ENCODE peak calls at places on chromosomes 3 and 15, in nine cellular contexts. V is suprapubic skin; B is neuronal stem cell; O is stomach; R is brain microvascular endothelial cell; Y is CD4-positive, CD25-positive, alpha-beta regulatory T cell; E is prostate gland; C is CD8-positive, alpha-beta memory T cell; M is Peyer's patch. Z is an unnamed sample. For H3K36me3, the result is how much of the 10 kb centered on the place peaks cover.

GRCh38 chr15:33852570-33852969 is 115.7 kb upstream of the CHRM5 start:
- DNase-seq in C (no peak), M (no peak), E (no peak), O (no peak), B (no peak), V (no peak), R (peak), Y (no peak), Z (no peak)

GRCh38 chr15:73051402-73051810 is 857 bp upstream of the NEO1 start:
- DNase-seq in M (peak), B (peak), O (peak), Y (no peak), E (peak), R (no peak), V (peak), C (no peak), Z (peak)

GRCh38 chr3:21158801-21159564 is 592.0 kb downstream of the ZNF385D start:
- DNase-seq in C (no peak), B (no peak), R (peak), O (no peak), E (no peak), Y (no peak), V (no peak), M (no peak), Z (no peak)

GRCh38 chr3:108588616-108589015 is 622 bp downstream of the CIP2A start:
- DNase-seq in C (peak), E (no peak), M (no peak), R (no peak), Y (peak), B (no peak), V (no peak), O (no peak), Z (no peak)

GRCh38 chr3:133364704-133365103 is 35.2 kb upstream of the BFSP2 start:
- DNase-seq in Y (no peak), O (no peak), R (no peak), C (no peak), M (no peak), V (no peak), B (no peak), E (no peak), Z (no peak)

GRCh38 chr15:83292317-83292716 is 7.9 kb upstream of the BNC1 start:
- DNase-seq in O (no peak), C (no peak), M (no peak), E (no peak), B (no peak), Y (no peak), V (no peak), R (no peak), Z (no peak)

GRCh38 chr3:138902166-138902565 is 44.8 kb downstream of the FOXL2 start:
- DNase-seq in E (no peak), M (no peak), B (no peak), O (no peak), Y (no peak), V (no peak), R (no peak), C (no peak), Z (no peak)

GRCh38 chr15:70017025-70017424 is 80.7 kb downstream of the TLE3 start:
- DNase-seq in C (no peak), M (no peak), R (no peak), O (no peak), V (no peak), Y (no peak), E (no peak), B (no peak), Z (no peak)

GRCh38 chr3:72329354-72329753 is 518.9 kb downstream of the SHQ1 start:
- DNase-seq in B (no peak), Y (no peak), E (no peak), V (no peak), C (no peak), R (no peak), O (no peak), M (no peak), Z (no peak)

GRCh38 chr15:58332676-58333400 is 99.0 kb upstream of the LIPC start:
- DNase-seq in E (peak), B (no peak), V (no peak), C (no peak), R (peak), M (no peak), O (no peak), Y (no peak), Z (no peak)

GRCh38 chr15:92954578-92954977 is 54.5 kb downstream of the CHD2 start:
- DNase-seq in C (no peak), R (no peak), E (no peak), M (no peak), O (no peak), B (no peak), Y (peak), V (no peak), Z (no peak)

GRCh38 chr3:192802957-192803899 is 75.9 kb upstream of the FGF12 start:
- DNase-seq in R (peak), C (no peak), Y (peak), M (no peak), O (no peak), B (peak), E (no peak), V (no peak), Z (no peak)

GRCh38 chr3:117052356-117052755 is 342.8 kb downstream of the TUSC7 start:
- DNase-seq in E (no peak), B (no peak), R (peak), V (no peak), O (no peak), C (no peak), Y (no peak), M (no peak), Z (no peak)

GRCh38 chr3:194672876-194673275 is 885 bp upstream of the LSG1 start:
- DNase-seq in C (no peak), Y (no peak), V (no peak), E (no peak), B (peak), R (no peak), O (no peak), M (no peak), Z (no peak)

GRCh38 chr15:59026207-59026606 is 38.7 kb downstream of the RNF111 start:
- DNase-seq in E (no peak), B (no peak), R (no peak), C (no peak), V (no peak), O (no peak), M (no peak), Y (no peak), Z (no peak)

GRCh38 chr3:83559082-83559481 is 1399.7 kb upstream of the CADM2 start:
- DNase-seq in Y (no peak), O (no peak), V (no peak), C (no peak), M (no peak), E (no peak), B (no peak), R (no peak), Z (no peak)

GRCh38 chr3:149038322-149038721 is 47.0 kb downstream of the GYG1 start:
- DNase-seq in V (no peak), O (no peak), B (no peak), M (no peak), R (no peak), Y (no peak), E (no peak), C (no peak), Z (no peak)

GRCh38 chr15:54840999-54841398 is 355.7 kb downstream of the RSL24D1 start:
- DNase-seq in B (no peak), Y (no peak), O (no peak), M (no peak), C (no peak), V (no peak), R (no peak), E (no peak), Z (no peak)

GRCh38 chr15:65796610-65797012 is 4.5 kb upstream of the DENND4A start:
- DNase-seq in C (no peak), O (no peak), E (peak), Y (no peak), M (no peak), R (peak), V (no peak), B (no peak), Z (no peak)

GRCh38 chr15:72585659-72586058 is 68.8 kb upstream of the GOLGA6B start:
- DNase-seq in B (no peak), M (no peak), O (no peak), R (peak), Y (no peak), C (no peak), V (no peak), E (no peak), Z (no peak)

GRCh38 chr15:88234711-88235110 is 21.8 kb downstream of the NTRK3 start:
- DNase-seq in Y (no peak), B (no peak), V (no peak), E (no peak), R (no peak), O (no peak), M (no peak), C (no peak), Z (no peak)

GRCh38 chr15:68789041-68789920 is 31.4 kb downstream of the ANP32A start:
- DNase-seq in Y (no peak), B (no peak), E (no peak), O (peak), C (no peak), V (no peak), R (no peak), M (no peak), Z (peak)

GRCh38 chr3:115518100-115518852 is 105.0 kb upstream of the GAP43 start:
- DNase-seq in B (peak), E (no peak), R (peak), O (no peak), V (peak), C (no peak), M (no peak), Y (no peak), Z (no peak)

GRCh38 chr15:29139072-29139471 is 130.6 kb downstream of the NSMCE3 start:
- DNase-seq in V (peak), E (no peak), M (peak), C (no peak), B (no peak), R (no peak), O (no peak), Y (no peak), Z (no peak)

GRCh38 chr3:44939581-44940036 is 36.4 kb downstream of the ZDHHC3 start:
- DNase-seq in V (no peak), B (no peak), R (no peak), M (no peak), C (no peak), O (no peak), E (no peak), Y (no peak), Z (no peak)

GRCh38 chr3:44948239-44948638 is 27.7 kb downstream of the ZDHHC3 start:
- DNase-seq in E (no peak), C (no peak), R (no peak), O (no peak), V (no peak), Y (no peak), B (no peak), M (no peak), Z (no peak)

DNA sequence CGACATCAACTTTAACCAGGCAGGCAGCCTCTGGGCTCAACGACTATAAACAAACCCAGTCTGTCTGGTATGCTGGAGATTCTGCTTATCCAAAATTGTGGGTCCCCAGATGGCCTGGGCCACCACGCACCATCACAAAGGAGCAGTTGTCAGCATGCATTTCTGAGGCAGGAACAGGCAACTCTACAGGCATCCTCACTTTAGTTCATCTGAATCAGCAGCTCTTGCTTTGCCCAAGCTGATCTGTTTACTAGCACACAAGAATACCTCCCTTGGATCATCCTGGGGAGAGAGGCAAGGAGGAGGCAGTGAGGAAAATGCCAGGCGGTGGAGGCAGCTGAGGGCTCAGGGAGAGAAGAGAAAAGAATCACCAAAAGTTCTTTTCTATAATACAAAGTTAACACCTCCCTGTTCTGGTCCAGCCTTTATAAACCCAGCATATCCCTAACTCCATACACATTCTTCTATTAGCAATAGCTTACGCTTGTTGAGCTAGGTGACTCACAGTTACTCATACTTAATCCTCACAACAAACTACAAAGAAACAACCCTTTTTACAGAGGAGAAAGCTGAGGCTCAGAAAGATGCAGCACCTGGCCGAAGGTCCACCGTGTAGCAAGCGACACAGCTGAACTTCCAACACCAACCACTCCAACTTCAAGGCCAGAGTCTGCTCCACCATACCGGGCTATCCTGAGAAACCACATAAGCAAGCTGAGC is 33.6 kb downstream of the ZDHHC3 start:
- DNase-seq in V (no peak), O (no peak), R (peak), C (no peak), B (no peak), Y (no peak), E (no peak), M (no peak), Z (no peak)
- H3K36me3 ChIP-seq in V (half or more), O (half or more), R (under half), C (under half), B (under half), Y (half or more), E (under half), M (under half), Z (under half)

GRCh38 chr15:57237676-57238075 is 138.6 kb upstream of the CGNL1 start:
- DNase-seq in C (no peak), O (no peak), Y (no peak), R (no peak), B (no peak), V (no peak), E (no peak), M (no peak), Z (no peak)

GRCh38 chr15:57235865-57236264 is 140.4 kb upstream of the CGNL1 start:
- DNase-seq in O (no peak), M (no peak), E (no peak), V (no peak), B (peak), Y (no peak), R (peak), C (no peak), Z (no peak)

GRCh38 chr15:57235186-57235585 is 141.1 kb upstream of the CGNL1 start:
- DNase-seq in R (no peak), E (no peak), V (no peak), C (no peak), Y (no peak), B (no peak), O (no peak), M (no peak), Z (no peak)

GRCh38 chr15:57237282-57237642 is 139.0 kb upstream of the CGNL1 start:
- DNase-seq in C (no peak), M (no peak), B (peak), R (no peak), V (no peak), O (no peak), E (no peak), Y (no peak), Z (no peak)

GRCh38 chr15:57236561-57237281 is 139.6 kb upstream of the CGNL1 start:
- DNase-seq in B (peak), E (no peak), V (no peak), O (no peak), R (no peak), C (no peak), Y (no peak), M (no peak), Z (no peak)
- H3K36me3 ChIP-seq in B (under half), E (under half), V (half or more), O (under half), R (under half), C (under half), Y (under half), M (under half), Z (under half)

GRCh38 chr3:124843496-124843895 is 43.7 kb downstream of the ITGB5 start:
- DNase-seq in Y (no peak), R (no peak), B (no peak), E (no peak), O (no peak), C (no peak), V (no peak), M (no peak), Z (no peak)
- H3K36me3 ChIP-seq in Y (under half), R (under half), B (under half), E (under half), O (under half), C (under half), V (under half), M (under half), Z (under half)

DNA sequence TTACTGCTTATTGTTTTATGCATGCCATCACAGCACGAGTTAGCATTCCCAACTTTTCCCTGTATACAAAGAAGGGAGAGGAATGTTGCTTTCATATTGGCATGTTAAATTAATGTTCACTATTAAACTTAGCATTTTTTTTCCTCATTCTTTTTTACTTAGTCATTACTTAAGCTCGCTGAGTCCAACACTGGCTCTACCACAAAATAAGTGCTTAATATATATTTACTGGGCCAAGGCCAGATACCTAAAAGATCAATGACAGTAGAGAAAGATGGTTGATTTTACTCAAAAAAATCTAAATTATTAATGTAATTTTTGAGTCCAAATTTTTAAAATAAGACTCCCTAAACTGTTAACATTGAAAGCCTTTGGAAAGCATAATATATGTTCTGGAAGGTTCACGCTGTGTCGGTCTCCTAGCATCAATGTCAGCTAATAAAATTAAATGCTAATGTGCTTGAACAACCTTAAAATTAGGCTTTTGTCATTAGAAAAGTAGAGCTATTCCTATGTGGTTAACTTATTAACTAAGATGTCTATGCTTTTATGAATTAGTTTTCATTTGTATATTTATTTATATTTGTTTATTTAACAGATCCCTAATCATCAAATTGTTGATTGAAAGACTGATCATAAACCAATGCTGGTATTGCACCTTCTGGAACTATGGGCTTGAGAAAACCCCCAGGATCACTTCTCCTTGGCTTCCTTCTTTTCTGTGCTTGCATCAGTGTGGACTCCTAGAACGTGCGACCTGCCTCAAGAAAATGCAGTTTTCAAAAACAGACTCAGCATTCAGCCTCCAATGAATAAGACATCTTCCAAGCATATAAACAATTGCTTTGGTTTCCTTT is 14.1 kb downstream of the THBS1 start:
- DNase-seq in M (no peak), C (no peak), Y (no peak), V (no peak), B (no peak), E (no peak), O (no peak), R (no peak), Z (no peak)
- H3K36me3 ChIP-seq in M (under half), C (under half), Y (under half), V (half or more), B (under half), E (under half), O (half or more), R (half or more), Z (under half)

DNA sequence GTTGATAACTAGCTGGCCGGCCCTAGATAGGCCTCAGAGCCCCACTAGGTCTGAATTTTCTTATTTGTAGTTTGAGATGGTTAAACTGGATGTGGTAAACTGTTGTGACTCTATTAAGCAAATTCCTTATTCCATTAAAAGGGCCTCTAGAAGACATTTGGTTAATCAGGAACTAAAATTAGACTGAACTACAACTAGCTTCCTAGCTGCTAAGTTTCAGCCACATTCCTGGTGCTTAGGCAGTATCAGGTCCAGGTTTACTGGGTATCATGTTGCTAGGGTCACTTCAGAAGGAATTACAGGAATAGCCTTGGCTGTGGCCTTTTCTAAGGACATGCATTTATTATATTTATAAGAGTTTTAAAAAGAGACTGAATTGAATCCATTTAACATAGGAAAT is 136.3 kb downstream of the PLD1 start:
- DNase-seq in M (no peak), V (no peak), Y (no peak), C (no peak), O (no peak), B (no peak), R (no peak), E (no peak), Z (no peak)
- H3K36me3 ChIP-seq in M (under half), V (under half), Y (under half), C (under half), O (under half), B (under half), R (under half), E (under half), Z (under half)

GRCh38 chr3:112505907-112506306 is 6.6 kb upstream of the BTLA start:
- DNase-seq in O (no peak), Y (no peak), M (no peak), C (no peak), R (no peak), B (no peak), V (no peak), E (no peak), Z (no peak)
- H3K36me3 ChIP-seq in O (under half), Y (under half), M (under half), C (under half), R (under half), B (under half), V (under half), E (under half), Z (under half)

Z was measured in breast epithelium.